ENCODE peak calls at places on chromosomes 7 and 10, in five cellular contexts. V, U, N, P and S are unnamed samples.

GRCh38 chr7:135100856-135101255 is 47.0 kb upstream of the TMEM140 start:
- DNase-seq in P (no peak), U (no peak), V (no peak), N (no peak), S (no peak)

GRCh38 chr7:15709978-15710377 is 23.5 kb upstream of the MEOX2 start:
- DNase-seq in V (no peak), U (no peak), P (no peak), N (no peak), S (no peak)

GRCh38 chr10:79298403-79299244 is 48.6 kb upstream of the PPIF start:
- DNase-seq in N (peak; percentile 91), V (peak; percentile 93), P (peak; percentile 77), U (peak; percentile 84), S (no peak)

GRCh38 chr7:126569402-126569801 is 683.3 kb downstream of the GRM8 start:
- DNase-seq in V (no peak), U (no peak), P (no peak), N (no peak), S (no peak)

GRCh38 chr10:114647545-114648138 is 10.4 kb downstream of the ABLIM1 start:
- DNase-seq in N (no peak), P (no peak), V (no peak), U (no peak), S (no peak)

GRCh38 chr7:133529861-133530260 is 277.0 kb downstream of the EXOC4 start:
- DNase-seq in N (no peak), V (no peak), P (no peak), U (no peak), S (no peak)

GRCh38 chr10:46267132-46267985 is 19.4 kb upstream of the ANTXRL start:
- DNase-seq in V (no peak), U (no peak), N (no peak), P (no peak), S (no peak)

GRCh38 chr10:86329093-86329710 is 37.4 kb downstream of the GRID1 start:
- DNase-seq in U (no peak), P (no peak), V (peak; percentile 35), N (no peak), S (peak; percentile 25)

GRCh38 chr7:80611779-80612178 is 26.7 kb upstream of the CD36 start:
- DNase-seq in U (no peak), P (no peak), V (no peak), N (peak; percentile 36), S (no peak)

GRCh38 chr10:96228408-96229019 is 42.9 kb downstream of the BLNK start:
- DNase-seq in N (no peak), P (no peak), U (no peak), V (no peak), S (no peak)

GRCh38 chr10:90665905-90666662 is 191.8 kb downstream of the HTR7 start:
- DNase-seq in P (no peak), N (no peak), U (no peak), V (no peak), S (no peak)

GRCh38 chr7:100576384-100576993 is 2.8 kb upstream of the SAP25 start:
- DNase-seq in N (no peak), P (no peak), U (no peak), V (no peak), S (no peak)

GRCh38 chr10:3452234-3452633 is 279.7 kb upstream of the PITRM1 start:
- DNase-seq in U (no peak), P (no peak), V (no peak), N (peak; percentile 94), S (no peak)

GRCh38 chr10:18582803-18583202 is 68.6 kb downstream of the NSUN6 start:
- DNase-seq in V (no peak), U (no peak), P (no peak), N (no peak), S (no peak)

GRCh38 chr10:129780901-129781795 is 182.9 kb downstream of the EBF3 start:
- DNase-seq in U (no peak), N (no peak), P (peak; percentile 37), V (no peak), S (no peak)

GRCh38 chr7:139991267-139991666 is 71.5 kb downstream of the PARP12 start:
- DNase-seq in U (no peak), N (no peak), V (no peak), P (no peak), S (no peak)

DNA sequence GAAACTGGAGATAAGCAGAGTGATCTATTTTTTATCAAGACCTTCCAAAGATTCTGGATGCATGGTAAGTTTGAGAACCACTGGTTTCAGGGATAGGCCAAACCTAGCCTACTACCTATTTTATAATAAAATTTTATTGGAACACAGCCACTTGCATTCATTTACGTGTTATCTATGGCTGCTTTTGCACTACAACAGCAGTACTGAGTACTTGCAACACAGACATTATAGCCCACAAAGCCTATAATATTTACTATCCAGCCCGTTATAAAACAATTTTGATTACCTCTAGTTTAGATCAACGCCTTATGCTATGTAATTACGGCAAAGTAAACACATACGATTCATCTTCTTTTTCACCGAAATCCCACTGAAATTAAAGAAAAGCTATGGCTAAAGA is 18.4 kb downstream of the STEAP1 start:
- DNase-seq in V (no peak), P (no peak), U (no peak), N (no peak), S (no peak)
- H3K4me3 ChIP-seq in V (no peak overlapping the region), P (no peak overlapping the region), U (no peak overlapping the region), N (no peak overlapping the region), S (no peak overlapping the region)

GRCh38 chr7:96136600-96137239 is 185.2 kb downstream of the SLC25A13 start:
- DNase-seq in N (no peak), P (no peak), V (no peak), U (no peak), S (no peak)
- H3K4me3 ChIP-seq in N (no peak overlapping the region), P (no peak overlapping the region), V (no peak overlapping the region), U (no peak overlapping the region), S (no peak overlapping the region)

GRCh38 chr7:159144756-159145543 is at the start of gene VIPR2:
- DNase-seq in P (peak; percentile 88), U (peak; percentile 56), N (no peak), V (no peak), S (no peak)
- H3K4me3 ChIP-seq in P (peak within 1 kb of the TSS; percentile 3), U (peak within 1 kb of the TSS; percentile 78), N (no peak within 1 kb of the TSS), V (no peak within 1 kb of the TSS), S (peak within 1 kb of the TSS; percentile 53)

GRCh38 chr10:125294109-125294508 is 133.7 kb upstream of the CTBP2 start:
- DNase-seq in N (no peak), U (no peak), P (no peak), V (no peak), S (no peak)

GRCh38 chr10:125284875-125285597 is 124.7 kb upstream of the CTBP2 start:
- DNase-seq in N (no peak), P (no peak), V (no peak), U (no peak), S (no peak)

GRCh38 chr10:125283831-125284614 is 123.7 kb upstream of the CTBP2 start:
- DNase-seq in V (no peak), P (no peak), N (no peak), U (no peak), S (no peak)

GRCh38 chr10:125291841-125292240 is 131.5 kb upstream of the CTBP2 start:
- DNase-seq in P (no peak), V (no peak), U (no peak), N (no peak), S (no peak)

DNA sequence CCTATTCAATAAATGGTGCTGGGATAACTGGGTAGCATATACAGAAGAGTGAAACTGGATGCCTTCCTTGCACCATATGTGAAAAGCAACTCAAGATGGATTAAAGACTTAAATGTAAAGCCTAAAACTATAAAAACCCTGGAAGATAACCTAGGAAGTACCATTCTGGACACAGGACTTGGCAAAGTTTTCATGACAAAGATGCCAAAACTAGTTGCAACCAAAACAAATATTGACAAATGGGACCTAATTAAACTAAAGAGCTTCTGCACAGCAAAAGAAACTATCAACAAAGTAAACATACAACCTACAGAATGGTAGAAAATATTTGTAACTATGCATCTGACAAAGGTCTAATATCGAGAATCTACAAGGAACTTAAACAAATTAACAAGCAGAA is 129.1 kb upstream of the CTBP2 start:
- DNase-seq in U (no peak), V (no peak), N (no peak), P (no peak), S (no peak)
- H3K4me3 ChIP-seq in U (no peak overlapping the region), V (no peak overlapping the region), N (no peak overlapping the region), P (no peak overlapping the region), S (no peak overlapping the region)

GRCh38 chr10:35752469-35753450 is 110.7 kb upstream of the FZD8 start:
- DNase-seq in U (no peak), N (no peak), P (peak; percentile 16), V (no peak), S (no peak)
- H3K4me3 ChIP-seq in U (no peak overlapping the region), N (no peak overlapping the region), P (no peak overlapping the region), V (no peak overlapping the region), S (no peak overlapping the region)

GRCh38 chr10:100347568-100348195 is 649 bp downstream of the SCD start:
- DNase-seq in U (no peak), V (no peak), P (no peak), N (no peak), S (no peak)

GRCh38 chr10:100346765-100347567 is at the start of gene SCD:
- DNase-seq in V (peak; percentile 97), N (peak; percentile 72), P (peak; percentile 92), U (peak; percentile 70), S (peak; percentile 98)

GRCh38 chr10:100344386-100344785 is 2.6 kb upstream of the SCD start:
- DNase-seq in U (no peak), N (no peak), V (no peak), P (no peak), S (no peak)

GRCh38 chr10:100346351-100346764 is 675 bp upstream of the SCD start:
- DNase-seq in V (peak; percentile 85), N (peak; percentile 27), P (peak; percentile 93), U (peak; percentile 50), S (peak; percentile 93)

DNA sequence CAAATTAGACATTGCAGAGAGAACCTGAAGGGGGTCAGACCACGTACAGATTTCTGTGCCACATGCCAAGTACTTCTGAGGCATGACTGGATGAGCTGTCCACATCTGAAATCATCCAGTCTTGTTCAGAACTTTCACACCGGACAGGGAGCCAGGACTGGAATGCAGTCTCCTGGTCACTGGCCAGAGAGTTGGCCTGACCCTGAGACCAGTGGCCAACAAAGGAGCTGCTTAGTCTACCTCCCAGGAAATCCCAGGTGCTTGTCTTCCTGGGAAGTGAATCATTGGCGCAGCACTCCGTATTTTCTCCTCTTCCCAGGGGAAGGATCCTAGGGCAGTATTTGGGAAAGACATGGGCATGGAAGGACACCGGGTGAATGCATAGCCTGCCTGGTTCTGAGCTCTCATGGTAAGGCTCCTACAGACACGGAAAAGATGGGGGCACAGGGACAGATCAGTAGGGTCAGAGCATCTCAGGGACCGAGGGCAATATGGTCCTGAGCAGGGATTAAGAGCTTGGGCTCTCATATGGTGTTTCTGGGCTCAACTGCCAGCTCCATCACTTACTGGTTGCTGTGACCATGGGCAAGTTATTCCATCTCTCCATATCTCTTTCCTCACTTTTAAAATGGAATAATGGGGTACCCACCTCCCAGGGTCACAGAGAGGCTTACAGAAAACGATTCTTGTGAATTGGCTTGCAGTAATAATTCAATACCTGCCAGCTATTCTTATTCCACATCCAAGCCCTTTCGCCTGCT is 1.3 kb upstream of the SCD start:
- DNase-seq in V (no peak), U (no peak), P (no peak), N (no peak), S (no peak)
- H3K4me3 ChIP-seq in V (peak overlapping the region; percentile 78), U (peak overlapping the region; percentile 51), P (no peak overlapping the region), N (peak overlapping the region; percentile 86), S (peak overlapping the region; percentile 87)

GRCh38 chr10:24900888-24901685 is 51.3 kb downstream of the PRTFDC1 start:
- DNase-seq in P (no peak), U (no peak), N (no peak), V (no peak), S (no peak)
- H3K4me3 ChIP-seq in P (no peak overlapping the region), U (no peak overlapping the region), N (no peak overlapping the region), V (no peak overlapping the region), S (no peak overlapping the region)

GRCh38 chr10:99532687-99533495 is at the start of gene NKX2-3:
- DNase-seq in U (no peak), V (no peak), N (no peak), P (peak; percentile 90), S (no peak)
- H3K4me3 ChIP-seq in U (no peak within 1 kb of the TSS), V (peak within 1 kb of the TSS; percentile 20), N (no peak within 1 kb of the TSS), P (no peak within 1 kb of the TSS), S (no peak within 1 kb of the TSS)

GRCh38 chr10:74599676-74600075 is 226.7 kb upstream of the KAT6B start:
- DNase-seq in P (no peak), N (no peak), U (no peak), V (no peak), S (no peak)
- H3K4me3 ChIP-seq in P (no peak overlapping the region), N (no peak overlapping the region), U (no peak overlapping the region), V (no peak overlapping the region), S (no peak overlapping the region)